ENCODE peak calls at places on chromosomes 4 and X, in five cellular contexts. Y is HepG2, J is A549, D is GM12878, K is K562. X is an unnamed sample.

GRCh38 chr4:6555519-6555918 is 19.5 kb upstream of the MAN2B2 start:
- DNase-seq in K (no peak), D (no peak), J (no peak), Y (no peak), X (no peak)

GRCh38 chr4:66899422-66900065 is 645.8 kb downstream of the CENPC start:
- DNase-seq in Y (no peak), J (no peak), K (no peak), D (no peak), X (no peak)

GRCh38 chr4:105719214-105719613 is 10.6 kb downstream of the GSTCD start:
- DNase-seq in J (no peak), K (no peak), D (no peak), Y (peak), X (no peak)

GRCh38 chrX:155259752-155260151 is 4.5 kb downstream of the RAB39B start:
- DNase-seq in J (no peak), K (no peak), D (no peak), Y (no peak), X (no peak)

GRCh38 chr4:116323606-116324005 is 761.8 kb downstream of the TRAM1L1 start:
- DNase-seq in K (no peak), D (no peak), J (no peak), Y (no peak), X (no peak)

GRCh38 chrX:18574591-18574990 is 97.3 kb downstream of the RS1 start:
- DNase-seq in D (no peak), Y (no peak), K (no peak), J (no peak), X (no peak)

GRCh38 chr4:76874176-76874575 is 23.8 kb downstream of the SOWAHB start:
- DNase-seq in D (no peak), K (no peak), J (no peak), Y (no peak), X (peak)

GRCh38 chrX:37871626-37872302 is 24.4 kb upstream of the DYNLT3 start:
- DNase-seq in K (peak), J (peak), D (no peak), Y (no peak), X (no peak)

DNA sequence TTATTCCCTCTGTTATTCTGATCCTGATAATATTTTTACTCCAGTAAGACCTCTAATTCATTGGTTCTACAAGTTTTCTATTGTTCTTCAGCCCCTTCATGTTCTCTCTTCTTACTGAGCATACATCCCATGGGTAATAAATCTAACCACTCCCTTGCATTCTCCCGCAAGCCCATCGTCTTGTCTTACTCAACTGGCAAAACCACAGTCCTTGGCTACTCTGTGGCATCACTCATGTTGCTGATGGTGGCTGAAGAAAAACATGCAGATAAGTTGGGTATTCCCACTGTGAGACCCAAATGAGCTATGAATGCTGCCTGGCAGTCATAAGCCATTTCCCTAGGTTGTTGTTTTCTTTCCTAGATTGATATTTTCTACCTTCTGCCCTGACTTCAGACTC is 402.2 kb upstream of the AADAT start:
- DNase-seq in K (no peak), Y (no peak), J (no peak), D (no peak), X (no peak)
- TF ChIP-seq EP300 in K (no peak), Y (no peak), J (no peak), D (no peak), X (no peak)

DNA sequence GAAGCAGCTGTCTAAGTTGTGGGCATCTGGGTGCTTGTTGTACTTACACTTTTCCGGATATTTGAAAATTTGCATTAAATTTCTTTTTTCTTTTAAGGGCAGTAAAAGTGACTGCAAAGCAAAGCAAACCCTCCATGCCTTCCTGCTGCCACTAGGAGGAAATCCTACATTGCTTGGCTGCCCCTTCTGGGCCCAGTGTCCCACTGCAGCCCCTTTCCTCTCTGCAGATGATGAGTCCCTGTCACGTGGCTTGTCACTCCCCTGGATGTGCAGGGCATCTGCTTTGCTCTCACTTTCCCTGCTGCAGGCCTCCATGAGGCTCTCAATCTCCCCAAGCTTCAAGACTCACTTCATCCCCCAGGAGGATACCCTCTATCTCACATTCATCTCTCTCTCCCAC is 12.7 kb downstream of the TSR2 start:
- DNase-seq in J (peak), D (no peak), Y (peak), K (peak), X (peak)
- TF ChIP-seq SMC3 in J (no peak), D (no peak), Y (no peak), K (no peak), X (peak)

GRCh38 chr4:56728512-56728911 is 47.4 kb upstream of the HOPX start:
- DNase-seq in D (no peak), Y (no peak), J (no peak), K (peak), X (no peak)
- TF ChIP-seq EP300 in D (no peak), Y (no peak), J (no peak), K (no peak), X (no peak)

GRCh38 chrX:133473451-133473850 is 58.2 kb upstream of the GPC4 start:
- DNase-seq in D (no peak), K (no peak), Y (no peak), J (no peak), X (no peak)

GRCh38 chrX:133465254-133465653 is 50.0 kb upstream of the GPC4 start:
- DNase-seq in J (no peak), Y (no peak), D (no peak), K (no peak), X (no peak)

DNA sequence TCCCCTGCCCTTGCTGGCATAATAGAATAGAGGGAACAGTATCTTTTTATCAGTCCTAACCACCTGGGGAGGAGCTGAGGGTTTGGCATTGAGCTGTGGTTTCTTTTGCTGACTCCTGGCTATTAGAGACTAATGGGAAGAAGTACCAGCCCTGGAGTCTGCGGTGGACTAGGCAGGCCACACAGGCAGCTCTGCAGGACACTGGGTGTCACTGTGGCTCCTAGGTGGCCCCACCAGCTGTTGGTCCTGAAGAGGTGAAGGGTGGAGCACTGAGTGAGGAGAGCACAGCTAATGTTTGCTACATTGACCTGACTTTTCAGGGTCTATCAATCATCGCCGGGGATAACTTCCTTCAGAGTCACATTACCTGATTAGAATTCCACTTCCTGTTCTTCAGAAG is 52.8 kb upstream of the GPC4 start:
- DNase-seq in D (no peak), K (no peak), Y (no peak), J (no peak), X (no peak)
- TF ChIP-seq SMC3 in D (no peak), K (no peak), Y (no peak), J (no peak), X (no peak)

GRCh38 chr4:56757270-56757746 is 64.2 kb downstream of the SPINK2 start:
- DNase-seq in D (no peak), J (peak), K (no peak), Y (no peak), X (no peak)
- TF ChIP-seq EP300 in D (no peak), J (no peak), K (no peak), Y (no peak), X (no peak)

DNA sequence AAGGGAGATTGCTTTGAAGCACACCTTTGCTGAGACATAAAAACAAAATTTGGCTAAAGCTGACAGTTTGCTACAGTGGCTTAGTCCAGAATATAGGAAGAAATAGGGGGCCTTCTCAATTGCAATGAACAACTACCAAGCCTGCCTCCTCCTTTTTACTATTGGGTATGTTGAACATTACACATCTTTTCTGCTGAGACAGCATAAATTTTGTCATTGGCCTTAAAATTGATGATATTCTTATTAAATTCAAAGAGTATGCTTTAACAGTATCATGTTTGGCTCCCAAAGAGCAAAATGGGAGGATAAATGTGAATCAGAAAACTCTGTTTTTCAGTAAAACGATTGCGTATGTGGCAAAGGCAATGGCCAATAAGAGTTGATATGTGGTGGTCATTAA is 721.9 kb upstream of the IGFBP7 start:
- DNase-seq in K (no peak), Y (no peak), J (no peak), D (no peak), X (no peak)
- TF ChIP-seq SMC3 in K (no peak), Y (no peak), J (no peak), D (no peak), X (no peak)

GRCh38 chr4:129966175-129966574 is 870.2 kb downstream of the C4orf33 start:
- DNase-seq in K (no peak), J (no peak), D (no peak), Y (no peak), X (no peak)
- TF ChIP-seq EP300 in K (no peak), J (no peak), D (no peak), Y (no peak), X (no peak)

X was measured in SK-N-SH.